ENCODE peak calls at places on chromosomes 16 and 17, in eight cellular contexts. E is GM20000; D is cardiac muscle cell; X is transverse colon; A is Caco-2; F is WTC11; N is fibroblast of villous mesenchyme; L is CD4-positive, alpha-beta T cell. M is an unnamed sample.

GRCh38 chr17:83198366-83199341 is 119.2 kb downstream of the METRNL start:
- DNase-seq in L (no peak), D (no peak), F (no peak), N (no peak), X (no peak), A (peak; percentile 19), E (no peak), M (peak; percentile 47)

GRCh38 chr17:56774650-56775049 is 59.1 kb downstream of the C17orf67 start:
- DNase-seq in A (no peak), L (no peak), N (no peak), D (no peak), E (no peak), X (no peak), F (no peak), M (no peak)

GRCh38 chr16:60720060-60720459 is 1316.2 kb downstream of the CDH8 start:
- DNase-seq in N (no peak), L (no peak), E (no peak), A (no peak), F (no peak), X (no peak), D (no peak), M (no peak)

GRCh38 chr16:13568803-13569202 is 351.2 kb upstream of the ERCC4 start:
- DNase-seq in N (no peak), X (no peak), E (no peak), F (no peak), A (no peak), L (no peak), D (no peak), M (no peak)

GRCh38 chr17:62880120-62880519 is 72.0 kb upstream of the MARCHF10 start:
- DNase-seq in N (no peak), D (no peak), E (no peak), X (no peak), A (no peak), F (no peak), L (no peak), M (no peak)

GRCh38 chr16:9262941-9263340 is 171.5 kb downstream of the HAPSTR1 start:
- DNase-seq in L (no peak), X (no peak), A (no peak), N (no peak), F (no peak), D (no peak), E (no peak), M (no peak)

GRCh38 chr16:79947771-79948170 is 347.2 kb upstream of the MAF start:
- DNase-seq in A (no peak), L (no peak), N (no peak), X (no peak), E (no peak), F (no peak), D (no peak), M (no peak)

GRCh38 chr17:15133826-15134225 is 131.3 kb downstream of the PMP22 start:
- DNase-seq in N (no peak), A (no peak), F (no peak), D (no peak), X (no peak), E (no peak), L (no peak), M (no peak)

GRCh38 chr17:20091161-20092029 is 82.2 kb downstream of the SPECC1 start:
- DNase-seq in A (no peak), N (peak; percentile 34), X (no peak), E (no peak), D (peak; percentile 94), L (no peak), F (no peak), M (no peak)

GRCh38 chr17:36705651-36706436 is 104.5 kb downstream of the MRM1 start:
- DNase-seq in L (no peak), F (peak; percentile 70), A (peak; percentile 58), D (peak; percentile 44), N (peak; percentile 24), E (peak; percentile 79), X (peak; percentile 55), M (peak; percentile 74)

GRCh38 chr16:11273721-11274324 is 394 bp upstream of the PRM3 start:
- DNase-seq in N (peak; percentile 80), D (peak; percentile 16), A (no peak), E (no peak), F (no peak), X (no peak), L (no peak), M (no peak)
- TF ChIP-seq CTCF in N (no peak), D (no peak), A (no peak), E (no peak), F (no peak), X (no peak), L (no peak), M (no peak)

DNA sequence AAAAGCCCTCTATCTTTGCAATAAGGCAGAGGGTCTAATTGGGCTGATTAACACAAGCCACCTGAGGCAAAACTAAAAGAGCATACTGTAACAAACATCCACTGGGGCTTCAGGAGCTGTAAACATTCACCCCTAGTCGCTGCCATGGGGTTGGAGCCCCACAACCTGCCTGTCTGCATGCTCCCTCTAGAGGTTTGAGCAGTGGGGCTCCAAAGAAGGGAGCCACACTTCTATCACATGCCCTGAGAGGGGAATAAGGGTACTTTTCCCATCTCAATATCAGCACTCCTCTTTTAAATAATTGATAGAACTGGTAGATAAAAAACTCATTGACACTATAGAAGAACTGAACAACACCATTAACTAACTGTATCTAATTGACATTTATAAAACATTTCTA is 130.1 kb upstream of the COX10 start:
- DNase-seq in F (peak; percentile 26), D (no peak), X (no peak), L (no peak), A (no peak), E (no peak), N (no peak), M (no peak)
- TF ChIP-seq CTCF in F (no peak), D (no peak), X (no peak), L (no peak), A (no peak), E (no peak), N (peak; percentile 28), M (no peak)

GRCh38 chr16:81568749-81569087 is 124.1 kb downstream of the CMIP start:
- DNase-seq in X (no peak), A (no peak), F (no peak), E (no peak), N (no peak), D (no peak), L (no peak), M (no peak)
- TF ChIP-seq CTCF in X (no peak), A (no peak), F (no peak), E (no peak), N (no peak), D (no peak), L (no peak), M (no peak)

DNA sequence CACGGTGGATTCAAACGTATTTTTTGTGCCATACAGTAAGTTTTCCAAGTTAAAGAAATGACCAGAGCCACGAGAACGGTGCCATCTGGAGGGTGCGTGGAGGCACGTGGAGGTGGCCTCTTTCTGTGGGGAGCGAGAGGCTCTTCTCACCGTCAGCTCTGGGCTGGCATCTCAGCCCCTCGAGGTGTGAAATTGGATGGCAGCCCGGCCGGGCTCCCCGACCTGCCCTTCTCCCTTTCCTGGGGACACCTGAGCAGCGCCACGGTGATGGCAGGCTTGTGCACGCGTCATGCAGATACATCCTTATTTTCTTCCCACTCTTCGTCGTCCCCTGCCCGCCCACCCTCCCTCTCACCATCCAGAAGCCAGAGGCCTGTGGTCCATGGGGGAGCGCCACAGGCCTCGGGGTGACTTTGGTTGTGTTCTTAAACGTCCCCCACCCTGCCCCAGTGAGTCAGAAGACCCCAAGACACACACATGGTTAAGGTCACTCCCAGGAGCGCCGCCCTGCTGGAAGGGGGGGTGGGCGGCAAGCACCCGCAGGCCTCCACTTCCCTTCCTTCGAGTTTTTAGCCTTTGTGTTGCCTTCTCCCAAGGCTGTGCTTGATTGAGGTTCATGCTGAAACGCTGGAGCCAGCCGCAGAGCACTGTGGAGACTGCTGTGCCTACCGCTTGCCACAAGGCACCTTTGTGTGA is 109.4 kb downstream of the BANP start:
- DNase-seq in X (no peak), N (no peak), E (no peak), L (no peak), F (no peak), A (no peak), D (no peak), M (no peak)
- TF ChIP-seq CTCF in X (no peak), N (peak; percentile 6), E (no peak), L (no peak), F (peak; percentile 16), A (peak; percentile 31), D (no peak), M (no peak)

GRCh38 chr16:66269631-66270332 is 96.7 kb upstream of the CDH5 start:
- DNase-seq in D (peak; percentile 65), E (no peak), L (no peak), F (no peak), X (no peak), A (no peak), N (no peak), M (no peak)

GRCh38 chr16:66272461-66272860 is 94.0 kb upstream of the CDH5 start:
- DNase-seq in N (no peak), D (no peak), L (no peak), F (no peak), X (no peak), A (no peak), E (no peak), M (no peak)

GRCh38 chr16:66271074-66272060 is 95.1 kb upstream of the CDH5 start:
- DNase-seq in F (no peak), A (no peak), X (no peak), E (no peak), D (no peak), L (no peak), N (no peak), M (no peak)

GRCh38 chr16:66273036-66273435 is 93.5 kb upstream of the CDH5 start:
- DNase-seq in F (no peak), L (no peak), A (no peak), E (no peak), D (no peak), N (no peak), X (no peak), M (no peak)

DNA sequence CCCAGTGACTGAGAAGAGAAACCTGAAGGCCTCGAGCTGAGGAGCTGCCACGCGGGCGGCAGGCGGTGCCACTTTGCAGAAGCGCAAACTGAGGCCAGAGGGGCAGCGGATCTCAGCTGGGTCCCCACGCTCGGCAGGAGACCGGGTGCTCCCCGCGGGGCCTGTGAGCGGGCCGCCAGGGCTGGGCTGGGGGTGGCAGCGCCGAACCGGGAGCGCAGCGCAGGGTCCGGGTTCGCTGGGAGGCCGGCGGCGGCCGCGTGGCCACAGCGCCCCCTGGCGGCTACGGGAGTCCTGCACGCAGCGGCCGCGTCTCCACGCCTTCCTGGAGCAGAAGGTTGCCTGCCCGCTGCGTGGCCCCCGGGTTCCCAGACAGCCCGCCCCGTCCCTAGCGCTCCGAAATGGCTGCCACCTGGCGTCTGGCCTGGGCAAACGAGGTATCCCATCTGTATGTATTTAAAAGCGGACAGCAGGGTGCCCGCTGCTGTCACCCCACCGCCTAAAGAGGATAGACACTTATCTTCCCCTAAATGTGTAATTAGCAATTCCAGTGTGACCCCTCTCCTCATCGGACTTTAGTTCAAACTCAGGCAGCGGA is 96.1 kb upstream of the CDH5 start:
- DNase-seq in F (peak; percentile 87), X (peak; percentile 61), A (peak; percentile 75), N (peak; percentile 58), E (peak; percentile 89), L (peak; percentile 27), D (peak; percentile 90), M (peak; percentile 63)
- TF ChIP-seq CTCF in F (peak; percentile 99), X (peak; percentile 75), A (peak; percentile 99), N (peak; percentile 77), E (peak; percentile 93), L (peak; percentile 76), D (peak; percentile 71), M (peak; percentile 98)

DNA sequence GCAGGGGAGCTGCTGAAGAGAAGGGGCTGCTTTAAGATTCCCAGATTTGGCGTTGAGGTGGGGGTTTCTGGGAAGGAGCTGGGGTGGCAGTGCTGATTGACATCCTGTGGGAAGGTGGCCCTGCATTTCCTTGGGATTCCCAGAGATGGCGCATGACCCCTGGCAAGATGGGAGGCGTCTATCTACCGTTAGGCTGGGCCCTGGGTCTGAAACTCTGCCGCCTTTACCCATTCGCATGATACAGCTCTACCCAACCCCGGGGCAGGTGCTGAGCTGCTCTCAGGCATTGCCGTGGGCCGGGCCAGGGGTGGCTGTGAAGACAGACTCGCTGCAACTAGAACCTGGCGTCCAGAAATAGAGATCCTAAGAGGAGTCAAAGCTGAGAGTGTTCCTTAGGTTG is 9.9 kb upstream of the MVD start:
- DNase-seq in N (no peak), F (peak; percentile 80), X (no peak), E (no peak), L (no peak), D (no peak), A (no peak), M (no peak)
- TF ChIP-seq CTCF in N (peak; percentile 2), F (no peak), X (peak; percentile 26), E (no peak), L (no peak), D (peak; percentile 34), A (peak; percentile 15), M (no peak)

M was measured in activated CD8-positive, alpha-beta T cell treated with anti-CD3 and anti-CD28 coated beads for 36 hours.